ENCODE peak calls at places on chromosomes 5 and 9, in five cellular contexts. One of them, this sample, is unnamed.

GRCh38 chr9:12681620-12682019 is 11.6 kb upstream of the TYRP1 start:
- DNase-seq in epithelial cell of proximal tubule: no peak
- DNase-seq in HCT116: no peak
- DNase-seq in endothelial cell: no peak
- DNase-seq in osteocyte: no peak
- DNase-seq in this sample: no peak

GRCh38 chr9:92097997-92098482 is 17.2 kb downstream of the SPTLC1 start:
- DNase-seq in epithelial cell of proximal tubule: peak
- DNase-seq in HCT116: peak
- DNase-seq in endothelial cell: peak
- DNase-seq in osteocyte: no peak
- DNase-seq in this sample: no peak

GRCh38 chr9:126436545-126437269 is 110.1 kb downstream of the MVB12B start:
- DNase-seq in epithelial cell of proximal tubule: no peak
- DNase-seq in HCT116: no peak
- DNase-seq in endothelial cell: no peak
- DNase-seq in osteocyte: peak
- DNase-seq in this sample: no peak

GRCh38 chr5:65555266-65555665 is 7.7 kb downstream of the CENPK start:
- DNase-seq in epithelial cell of proximal tubule: no peak
- DNase-seq in HCT116: no peak
- DNase-seq in endothelial cell: no peak
- DNase-seq in osteocyte: no peak
- DNase-seq in this sample: no peak

GRCh38 chr9:89952401-89952800 is 347.6 kb downstream of the GADD45G start:
- DNase-seq in epithelial cell of proximal tubule: no peak
- DNase-seq in HCT116: no peak
- DNase-seq in endothelial cell: no peak
- DNase-seq in osteocyte: no peak
- DNase-seq in this sample: peak

GRCh38 chr5:13955896-13956295 is 11.4 kb upstream of the DNAH5 start:
- DNase-seq in epithelial cell of proximal tubule: no peak
- DNase-seq in HCT116: no peak
- DNase-seq in endothelial cell: no peak
- DNase-seq in osteocyte: no peak
- DNase-seq in this sample: no peak

GRCh38 chr9:2816476-2817141 is 27.3 kb downstream of the PUM3 start:
- DNase-seq in epithelial cell of proximal tubule: peak
- DNase-seq in HCT116: no peak
- DNase-seq in endothelial cell: no peak
- DNase-seq in osteocyte: no peak
- DNase-seq in this sample: no peak

GRCh38 chr9:109194157-109194556 is 27.1 kb upstream of the FRRS1L start:
- DNase-seq in epithelial cell of proximal tubule: no peak
- DNase-seq in HCT116: no peak
- DNase-seq in endothelial cell: no peak
- DNase-seq in osteocyte: no peak
- DNase-seq in this sample: no peak

GRCh38 chr5:41851116-41851515 is 19.1 kb downstream of the OXCT1 start:
- DNase-seq in epithelial cell of proximal tubule: no peak
- DNase-seq in HCT116: no peak
- DNase-seq in endothelial cell: no peak
- DNase-seq in osteocyte: no peak
- DNase-seq in this sample: no peak

GRCh38 chr5:35213608-35214007 is 16.7 kb downstream of the PRLR start:
- DNase-seq in epithelial cell of proximal tubule: no peak
- DNase-seq in HCT116: no peak
- DNase-seq in endothelial cell: no peak
- DNase-seq in osteocyte: no peak
- DNase-seq in this sample: no peak

GRCh38 chr5:69033690-69034089 is 60.1 kb upstream of the SLC30A5 start:
- DNase-seq in epithelial cell of proximal tubule: no peak
- DNase-seq in HCT116: no peak
- DNase-seq in endothelial cell: no peak
- DNase-seq in osteocyte: no peak
- DNase-seq in this sample: no peak

GRCh38 chr9:115038138-115038537 is 79.8 kb downstream of the TNC start:
- DNase-seq in epithelial cell of proximal tubule: no peak
- DNase-seq in HCT116: no peak
- DNase-seq in endothelial cell: no peak
- DNase-seq in osteocyte: no peak
- DNase-seq in this sample: no peak

GRCh38 chr5:154714271-154714986 is 40.7 kb upstream of the LARP1 start:
- DNase-seq in epithelial cell of proximal tubule: no peak
- DNase-seq in HCT116: no peak
- DNase-seq in endothelial cell: no peak
- DNase-seq in osteocyte: no peak
- DNase-seq in this sample: peak

GRCh38 chr5:89213584-89213983 is 330.6 kb upstream of the MEF2C start:
- DNase-seq in epithelial cell of proximal tubule: peak
- DNase-seq in HCT116: no peak
- DNase-seq in endothelial cell: no peak
- DNase-seq in osteocyte: no peak
- DNase-seq in this sample: no peak

GRCh38 chr9:138053996-138054752 is 176.6 kb downstream of the CACNA1B start:
- DNase-seq in epithelial cell of proximal tubule: no peak
- DNase-seq in HCT116: no peak
- DNase-seq in endothelial cell: no peak
- DNase-seq in osteocyte: peak
- DNase-seq in this sample: no peak

GRCh38 chr5:122400961-122401360 is 88.9 kb downstream of the SNCAIP start:
- DNase-seq in epithelial cell of proximal tubule: no peak
- DNase-seq in HCT116: no peak
- DNase-seq in endothelial cell: no peak
- DNase-seq in osteocyte: no peak
- DNase-seq in this sample: no peak

GRCh38 chr5:111389390-111390082 is 122.8 kb downstream of the STARD4 start:
- DNase-seq in epithelial cell of proximal tubule: peak
- DNase-seq in HCT116: peak
- DNase-seq in endothelial cell: no peak
- DNase-seq in osteocyte: no peak
- DNase-seq in this sample: no peak

GRCh38 chr9:131801811-131802210 is 61.9 kb upstream of the RAPGEF1 start:
- DNase-seq in epithelial cell of proximal tubule: no peak
- DNase-seq in HCT116: no peak
- DNase-seq in endothelial cell: peak
- DNase-seq in osteocyte: no peak
- DNase-seq in this sample: no peak

GRCh38 chr5:53874409-53874808 is 314.0 kb downstream of the NDUFS4 start:
- DNase-seq in epithelial cell of proximal tubule: peak
- DNase-seq in HCT116: no peak
- DNase-seq in endothelial cell: no peak
- DNase-seq in osteocyte: no peak
- DNase-seq in this sample: no peak

GRCh38 chr5:125549322-125549871 is 803.0 kb upstream of the ZNF608 start:
- DNase-seq in epithelial cell of proximal tubule: no peak
- DNase-seq in HCT116: no peak
- DNase-seq in endothelial cell: no peak
- DNase-seq in osteocyte: no peak
- DNase-seq in this sample: no peak

GRCh38 chr5:118791986-118792734 is 196.2 kb downstream of the DTWD2 start:
- DNase-seq in epithelial cell of proximal tubule: peak
- DNase-seq in HCT116: peak
- DNase-seq in endothelial cell: peak
- DNase-seq in osteocyte: no peak
- DNase-seq in this sample: peak

GRCh38 chr5:6704361-6704851 is 8.8 kb upstream of the TENT4A start:
- DNase-seq in epithelial cell of proximal tubule: peak
- DNase-seq in HCT116: no peak
- DNase-seq in endothelial cell: no peak
- DNase-seq in osteocyte: peak
- DNase-seq in this sample: no peak

GRCh38 chr9:130946778-130947617 is 8.0 kb upstream of the FIBCD1 start:
- DNase-seq in epithelial cell of proximal tubule: no peak
- DNase-seq in HCT116: peak
- DNase-seq in endothelial cell: no peak
- DNase-seq in osteocyte: no peak
- DNase-seq in this sample: no peak

GRCh38 chr5:55218966-55219365 is 8.1 kb downstream of the MCIDAS start:
- DNase-seq in epithelial cell of proximal tubule: no peak
- DNase-seq in HCT116: peak
- DNase-seq in endothelial cell: no peak
- DNase-seq in osteocyte: no peak
- DNase-seq in this sample: no peak

GRCh38 chr5:2611561-2612096 is 139.8 kb downstream of the IRX2 start:
- DNase-seq in epithelial cell of proximal tubule: no peak
- DNase-seq in HCT116: no peak
- DNase-seq in endothelial cell: no peak
- DNase-seq in osteocyte: no peak
- DNase-seq in this sample: no peak

GRCh38 chr5:74272831-74273545 is 367.5 kb downstream of the ENC1 start:
- DNase-seq in epithelial cell of proximal tubule: no peak
- DNase-seq in HCT116: no peak
- DNase-seq in endothelial cell: no peak
- DNase-seq in osteocyte: no peak
- DNase-seq in this sample: no peak

GRCh38 chr9:101269596-101270324 is 115.0 kb downstream of the BAAT start:
- DNase-seq in epithelial cell of proximal tubule: no peak
- DNase-seq in HCT116: no peak
- DNase-seq in endothelial cell: no peak
- DNase-seq in osteocyte: no peak
- DNase-seq in this sample: no peak

GRCh38 chr5:113825143-113825542 is 311.6 kb downstream of the YTHDC2 start:
- DNase-seq in epithelial cell of proximal tubule: no peak
- DNase-seq in HCT116: no peak
- DNase-seq in endothelial cell: no peak
- DNase-seq in osteocyte: no peak
- DNase-seq in this sample: no peak

GRCh38 chr5:140118294-140118936 is 4.5 kb downstream of the PURA start:
- DNase-seq in epithelial cell of proximal tubule: no peak
- DNase-seq in HCT116: no peak
- DNase-seq in endothelial cell: no peak
- DNase-seq in osteocyte: no peak
- DNase-seq in this sample: no peak
- TF ChIP-seq CTCF in epithelial cell of proximal tubule: peak
- TF ChIP-seq CTCF in HCT116: peak
- TF ChIP-seq CTCF in endothelial cell: no peak
- TF ChIP-seq CTCF in osteocyte: peak
- TF ChIP-seq CTCF in this sample: no peak

GRCh38 chr5:9845185-9845584 is 215.0 kb upstream of the TAS2R1 start:
- DNase-seq in epithelial cell of proximal tubule: no peak
- DNase-seq in HCT116: no peak
- DNase-seq in endothelial cell: no peak
- DNase-seq in osteocyte: no peak
- DNase-seq in this sample: no peak
- TF ChIP-seq CTCF in epithelial cell of proximal tubule: no peak
- TF ChIP-seq CTCF in HCT116: no peak
- TF ChIP-seq CTCF in endothelial cell: no peak
- TF ChIP-seq CTCF in osteocyte: no peak
- TF ChIP-seq CTCF in this sample: no peak

GRCh38 chr5:176570044-176570443 is 20.9 kb downstream of the CDHR2 start:
- DNase-seq in epithelial cell of proximal tubule: no peak
- DNase-seq in HCT116: no peak
- DNase-seq in endothelial cell: no peak
- DNase-seq in osteocyte: no peak
- DNase-seq in this sample: no peak
- TF ChIP-seq CTCF in epithelial cell of proximal tubule: peak
- TF ChIP-seq CTCF in HCT116: peak
- TF ChIP-seq CTCF in endothelial cell: no peak
- TF ChIP-seq CTCF in osteocyte: peak
- TF ChIP-seq CTCF in this sample: no peak

GRCh38 chr9:29311221-29311620 is 1737.9 kb upstream of the C9orf72 start:
- DNase-seq in epithelial cell of proximal tubule: no peak
- DNase-seq in HCT116: no peak
- DNase-seq in endothelial cell: no peak
- DNase-seq in osteocyte: no peak
- DNase-seq in this sample: no peak

DNA sequence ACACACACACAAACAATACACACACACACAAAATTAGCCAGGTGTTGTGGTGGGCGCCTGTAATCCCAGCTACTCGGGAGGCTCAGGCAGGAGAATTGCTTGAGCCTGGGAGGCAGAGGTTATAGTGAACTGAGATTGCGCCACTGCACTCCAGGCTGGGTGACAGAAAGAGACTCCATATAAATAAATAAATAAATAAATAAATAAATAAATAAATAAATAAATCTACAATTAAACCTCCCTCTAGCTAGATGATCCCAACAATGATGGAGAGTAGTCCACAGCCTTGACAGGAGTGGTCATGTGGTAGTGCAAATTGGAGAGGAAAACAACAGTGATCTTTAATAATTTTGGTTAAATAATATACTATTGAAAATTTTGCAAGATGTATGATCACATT is 1739.0 kb upstream of the C9orf72 start:
- DNase-seq in epithelial cell of proximal tubule: no peak
- DNase-seq in HCT116: no peak
- DNase-seq in endothelial cell: no peak
- DNase-seq in osteocyte: no peak
- DNase-seq in this sample: no peak
- TF ChIP-seq CTCF in epithelial cell of proximal tubule: no peak
- TF ChIP-seq CTCF in HCT116: no peak
- TF ChIP-seq CTCF in endothelial cell: no peak
- TF ChIP-seq CTCF in osteocyte: no peak
- TF ChIP-seq CTCF in this sample: no peak

GRCh38 chr5:135566422-135567416 is 12.1 kb downstream of the CXCL14 start:
- DNase-seq in epithelial cell of proximal tubule: peak
- DNase-seq in HCT116: no peak
- DNase-seq in endothelial cell: no peak
- DNase-seq in osteocyte: no peak
- DNase-seq in this sample: no peak
- TF ChIP-seq CTCF in epithelial cell of proximal tubule: no peak
- TF ChIP-seq CTCF in HCT116: no peak
- TF ChIP-seq CTCF in endothelial cell: no peak
- TF ChIP-seq CTCF in osteocyte: peak
- TF ChIP-seq CTCF in this sample: peak

This sample was measured in GM20000.